ENCODE peak calls at places on chromosomes 13 and 19, in ten cellular contexts. One of them, this sample, is unnamed.

GRCh38 chr13:50129923-50130685 is 114.9 kb downstream of the KCNRG start:
- DNase-seq in left cardiac atrium: peak; percentile 50
- DNase-seq in fibroblast of pulmonary artery: peak; percentile 31
- DNase-seq in hepatocyte: peak; percentile 42
- DNase-seq in MV-4-11: no peak
- DNase-seq in cardiac fibroblast: peak; percentile 59
- DNase-seq in choroid plexus epithelial cell: peak; percentile 5
- DNase-seq in COR-L47: no peak
- DNase-seq in left ventricle myocardium superior: peak; percentile 66
- DNase-seq in stimulated activated CD4-positive, alpha-beta T cell treated with anti-CD3 and anti-CD28 coated beads, Interleukin-1b, Interleukin-23, amount 100 ng/mL, for 24 hours: no peak
- DNase-seq in this sample: peak; percentile 53

GRCh38 chr19:17121736-17122293 is 46.2 kb downstream of the MYO9B start:
- DNase-seq in left cardiac atrium: no peak
- DNase-seq in fibroblast of pulmonary artery: peak; percentile 66
- DNase-seq in hepatocyte: no peak
- DNase-seq in MV-4-11: peak; percentile 50
- DNase-seq in cardiac fibroblast: peak; percentile 86
- DNase-seq in choroid plexus epithelial cell: peak; percentile 30
- DNase-seq in COR-L47: no peak
- DNase-seq in left ventricle myocardium superior: no peak
- DNase-seq in stimulated activated CD4-positive, alpha-beta T cell treated with anti-CD3 and anti-CD28 coated beads, Interleukin-1b, Interleukin-23, amount 100 ng/mL, for 24 hours: no peak
- DNase-seq in this sample: peak; percentile 91

GRCh38 chr19:29878973-29879654 is 62.9 kb upstream of the URI1 start:
- DNase-seq in left cardiac atrium: no peak
- DNase-seq in fibroblast of pulmonary artery: peak; percentile 10
- DNase-seq in hepatocyte: no peak
- DNase-seq in MV-4-11: peak; percentile 34
- DNase-seq in cardiac fibroblast: peak; percentile 23
- DNase-seq in choroid plexus epithelial cell: peak; percentile 20
- DNase-seq in COR-L47: no peak
- DNase-seq in left ventricle myocardium superior: no peak
- DNase-seq in stimulated activated CD4-positive, alpha-beta T cell treated with anti-CD3 and anti-CD28 coated beads, Interleukin-1b, Interleukin-23, amount 100 ng/mL, for 24 hours: no peak
- DNase-seq in this sample: peak; percentile 88

GRCh38 chr19:40461669-40462221 is 3.8 kb downstream of the BLVRB start:
- DNase-seq in left cardiac atrium: peak; percentile 39
- DNase-seq in fibroblast of pulmonary artery: no peak
- DNase-seq in hepatocyte: no peak
- DNase-seq in MV-4-11: peak; percentile 93
- DNase-seq in cardiac fibroblast: no peak
- DNase-seq in choroid plexus epithelial cell: no peak
- DNase-seq in COR-L47: no peak
- DNase-seq in left ventricle myocardium superior: peak; percentile 59
- DNase-seq in stimulated activated CD4-positive, alpha-beta T cell treated with anti-CD3 and anti-CD28 coated beads, Interleukin-1b, Interleukin-23, amount 100 ng/mL, for 24 hours: no peak
- DNase-seq in this sample: no peak

GRCh38 chr13:34152409-34152808 is 334.5 kb downstream of the RFC3 start:
- DNase-seq in left cardiac atrium: no peak
- DNase-seq in fibroblast of pulmonary artery: peak; percentile 10
- DNase-seq in hepatocyte: no peak
- DNase-seq in MV-4-11: no peak
- DNase-seq in cardiac fibroblast: no peak
- DNase-seq in choroid plexus epithelial cell: no peak
- DNase-seq in COR-L47: no peak
- DNase-seq in left ventricle myocardium superior: no peak
- DNase-seq in stimulated activated CD4-positive, alpha-beta T cell treated with anti-CD3 and anti-CD28 coated beads, Interleukin-1b, Interleukin-23, amount 100 ng/mL, for 24 hours: no peak
- DNase-seq in this sample: no peak

GRCh38 chr13:94351292-94352000 is 128.0 kb downstream of the DCT start:
- DNase-seq in left cardiac atrium: no peak
- DNase-seq in fibroblast of pulmonary artery: peak; percentile 29
- DNase-seq in hepatocyte: no peak
- DNase-seq in MV-4-11: peak; percentile 42
- DNase-seq in cardiac fibroblast: peak; percentile 54
- DNase-seq in choroid plexus epithelial cell: peak; percentile 79
- DNase-seq in COR-L47: no peak
- DNase-seq in left ventricle myocardium superior: no peak
- DNase-seq in stimulated activated CD4-positive, alpha-beta T cell treated with anti-CD3 and anti-CD28 coated beads, Interleukin-1b, Interleukin-23, amount 100 ng/mL, for 24 hours: no peak
- DNase-seq in this sample: peak; percentile 41

GRCh38 chr19:35346193-35347052 is 1.3 kb upstream of the FFAR1 start:
- DNase-seq in left cardiac atrium: no peak
- DNase-seq in fibroblast of pulmonary artery: no peak
- DNase-seq in hepatocyte: no peak
- DNase-seq in MV-4-11: peak; percentile 15
- DNase-seq in cardiac fibroblast: no peak
- DNase-seq in choroid plexus epithelial cell: no peak
- DNase-seq in COR-L47: no peak
- DNase-seq in left ventricle myocardium superior: no peak
- DNase-seq in stimulated activated CD4-positive, alpha-beta T cell treated with anti-CD3 and anti-CD28 coated beads, Interleukin-1b, Interleukin-23, amount 100 ng/mL, for 24 hours: peak; percentile 42
- DNase-seq in this sample: no peak

GRCh38 chr19:55623130-55623868 is 1.1 kb downstream of the ZNF784 start:
- DNase-seq in left cardiac atrium: no peak
- DNase-seq in fibroblast of pulmonary artery: no peak
- DNase-seq in hepatocyte: no peak
- DNase-seq in MV-4-11: no peak
- DNase-seq in cardiac fibroblast: no peak
- DNase-seq in choroid plexus epithelial cell: no peak
- DNase-seq in COR-L47: no peak
- DNase-seq in left ventricle myocardium superior: no peak
- DNase-seq in stimulated activated CD4-positive, alpha-beta T cell treated with anti-CD3 and anti-CD28 coated beads, Interleukin-1b, Interleukin-23, amount 100 ng/mL, for 24 hours: no peak
- DNase-seq in this sample: no peak

GRCh38 chr13:105762096-105762495 is 773.4 kb downstream of the EFNB2 start:
- DNase-seq in left cardiac atrium: no peak
- DNase-seq in fibroblast of pulmonary artery: no peak
- DNase-seq in hepatocyte: no peak
- DNase-seq in MV-4-11: no peak
- DNase-seq in cardiac fibroblast: no peak
- DNase-seq in choroid plexus epithelial cell: no peak
- DNase-seq in COR-L47: no peak
- DNase-seq in left ventricle myocardium superior: no peak
- DNase-seq in stimulated activated CD4-positive, alpha-beta T cell treated with anti-CD3 and anti-CD28 coated beads, Interleukin-1b, Interleukin-23, amount 100 ng/mL, for 24 hours: no peak
- DNase-seq in this sample: no peak

GRCh38 chr19:1527650-1528309 is 3.9 kb downstream of the PLK5 start:
- DNase-seq in left cardiac atrium: no peak
- DNase-seq in fibroblast of pulmonary artery: no peak
- DNase-seq in hepatocyte: peak; percentile 3
- DNase-seq in MV-4-11: no peak
- DNase-seq in cardiac fibroblast: no peak
- DNase-seq in choroid plexus epithelial cell: no peak
- DNase-seq in COR-L47: no peak
- DNase-seq in left ventricle myocardium superior: no peak
- DNase-seq in stimulated activated CD4-positive, alpha-beta T cell treated with anti-CD3 and anti-CD28 coated beads, Interleukin-1b, Interleukin-23, amount 100 ng/mL, for 24 hours: no peak
- DNase-seq in this sample: no peak

GRCh38 chr13:113796211-113796875 is 37.3 kb downstream of the TMEM255B start:
- DNase-seq in left cardiac atrium: no peak
- DNase-seq in fibroblast of pulmonary artery: no peak
- DNase-seq in hepatocyte: no peak
- DNase-seq in MV-4-11: no peak
- DNase-seq in cardiac fibroblast: no peak
- DNase-seq in choroid plexus epithelial cell: no peak
- DNase-seq in COR-L47: no peak
- DNase-seq in left ventricle myocardium superior: peak; percentile 12
- DNase-seq in stimulated activated CD4-positive, alpha-beta T cell treated with anti-CD3 and anti-CD28 coated beads, Interleukin-1b, Interleukin-23, amount 100 ng/mL, for 24 hours: no peak
- DNase-seq in this sample: no peak

GRCh38 chr19:33767898-33768413 is 28.7 kb upstream of the KCTD15 start:
- DNase-seq in left cardiac atrium: no peak
- DNase-seq in fibroblast of pulmonary artery: peak; percentile 30
- DNase-seq in hepatocyte: peak; percentile 80
- DNase-seq in MV-4-11: peak; percentile 26
- DNase-seq in cardiac fibroblast: peak; percentile 24
- DNase-seq in choroid plexus epithelial cell: peak; percentile 31
- DNase-seq in COR-L47: no peak
- DNase-seq in left ventricle myocardium superior: no peak
- DNase-seq in stimulated activated CD4-positive, alpha-beta T cell treated with anti-CD3 and anti-CD28 coated beads, Interleukin-1b, Interleukin-23, amount 100 ng/mL, for 24 hours: no peak
- DNase-seq in this sample: peak; percentile 26

GRCh38 chr13:98411617-98412310 is 165.1 kb downstream of the STK24 start:
- DNase-seq in left cardiac atrium: no peak
- DNase-seq in fibroblast of pulmonary artery: no peak
- DNase-seq in hepatocyte: no peak
- DNase-seq in MV-4-11: peak; percentile 47
- DNase-seq in cardiac fibroblast: no peak
- DNase-seq in choroid plexus epithelial cell: peak; percentile 56
- DNase-seq in COR-L47: no peak
- DNase-seq in left ventricle myocardium superior: peak; percentile 51
- DNase-seq in stimulated activated CD4-positive, alpha-beta T cell treated with anti-CD3 and anti-CD28 coated beads, Interleukin-1b, Interleukin-23, amount 100 ng/mL, for 24 hours: no peak
- DNase-seq in this sample: no peak

GRCh38 chr13:74571811-74572210 is 437.6 kb upstream of the KLF12 start:
- DNase-seq in left cardiac atrium: no peak
- DNase-seq in fibroblast of pulmonary artery: no peak
- DNase-seq in hepatocyte: no peak
- DNase-seq in MV-4-11: no peak
- DNase-seq in cardiac fibroblast: no peak
- DNase-seq in choroid plexus epithelial cell: no peak
- DNase-seq in COR-L47: no peak
- DNase-seq in left ventricle myocardium superior: no peak
- DNase-seq in stimulated activated CD4-positive, alpha-beta T cell treated with anti-CD3 and anti-CD28 coated beads, Interleukin-1b, Interleukin-23, amount 100 ng/mL, for 24 hours: no peak
- DNase-seq in this sample: no peak

GRCh38 chr13:23428183-23428528 is 5.3 kb downstream of the SACS start:
- DNase-seq in left cardiac atrium: no peak
- DNase-seq in fibroblast of pulmonary artery: peak; percentile 59
- DNase-seq in hepatocyte: no peak
- DNase-seq in MV-4-11: no peak
- DNase-seq in cardiac fibroblast: peak; percentile 42
- DNase-seq in choroid plexus epithelial cell: peak; percentile 30
- DNase-seq in COR-L47: no peak
- DNase-seq in left ventricle myocardium superior: no peak
- DNase-seq in stimulated activated CD4-positive, alpha-beta T cell treated with anti-CD3 and anti-CD28 coated beads, Interleukin-1b, Interleukin-23, amount 100 ng/mL, for 24 hours: no peak
- DNase-seq in this sample: peak; percentile 42

GRCh38 chr13:99830931-99831330 is 140.6 kb downstream of the ZIC5 start:
- DNase-seq in left cardiac atrium: no peak
- DNase-seq in fibroblast of pulmonary artery: no peak
- DNase-seq in hepatocyte: no peak
- DNase-seq in MV-4-11: no peak
- DNase-seq in cardiac fibroblast: no peak
- DNase-seq in choroid plexus epithelial cell: peak; percentile 4
- DNase-seq in COR-L47: no peak
- DNase-seq in left ventricle myocardium superior: no peak
- DNase-seq in stimulated activated CD4-positive, alpha-beta T cell treated with anti-CD3 and anti-CD28 coated beads, Interleukin-1b, Interleukin-23, amount 100 ng/mL, for 24 hours: no peak
- DNase-seq in this sample: no peak

GRCh38 chr13:95754069-95754468 is 77.1 kb downstream of the DNAJC3 start:
- DNase-seq in left cardiac atrium: no peak
- DNase-seq in fibroblast of pulmonary artery: no peak
- DNase-seq in hepatocyte: no peak
- DNase-seq in MV-4-11: peak; percentile 72
- DNase-seq in cardiac fibroblast: peak; percentile 9
- DNase-seq in choroid plexus epithelial cell: no peak
- DNase-seq in COR-L47: no peak
- DNase-seq in left ventricle myocardium superior: no peak
- DNase-seq in stimulated activated CD4-positive, alpha-beta T cell treated with anti-CD3 and anti-CD28 coated beads, Interleukin-1b, Interleukin-23, amount 100 ng/mL, for 24 hours: no peak
- DNase-seq in this sample: no peak

GRCh38 chr19:51368366-51369282 is at the start of gene CLDND2:
- DNase-seq in left cardiac atrium: no peak
- DNase-seq in fibroblast of pulmonary artery: no peak
- DNase-seq in hepatocyte: no peak
- DNase-seq in MV-4-11: peak; percentile 27
- DNase-seq in cardiac fibroblast: no peak
- DNase-seq in choroid plexus epithelial cell: no peak
- DNase-seq in COR-L47: no peak
- DNase-seq in left ventricle myocardium superior: no peak
- DNase-seq in stimulated activated CD4-positive, alpha-beta T cell treated with anti-CD3 and anti-CD28 coated beads, Interleukin-1b, Interleukin-23, amount 100 ng/mL, for 24 hours: no peak
- DNase-seq in this sample: peak; percentile 16

GRCh38 chr13:50241479-50241878 is 226.2 kb downstream of the KCNRG start:
- DNase-seq in left cardiac atrium: no peak
- DNase-seq in fibroblast of pulmonary artery: peak; percentile 3
- DNase-seq in hepatocyte: no peak
- DNase-seq in MV-4-11: no peak
- DNase-seq in cardiac fibroblast: no peak
- DNase-seq in choroid plexus epithelial cell: peak; percentile 85
- DNase-seq in COR-L47: no peak
- DNase-seq in left ventricle myocardium superior: no peak
- DNase-seq in stimulated activated CD4-positive, alpha-beta T cell treated with anti-CD3 and anti-CD28 coated beads, Interleukin-1b, Interleukin-23, amount 100 ng/mL, for 24 hours: no peak
- DNase-seq in this sample: no peak

GRCh38 chr13:66425741-66426140 is 804.4 kb downstream of the PCDH9 start:
- DNase-seq in left cardiac atrium: no peak
- DNase-seq in fibroblast of pulmonary artery: peak; percentile 25
- DNase-seq in hepatocyte: no peak
- DNase-seq in MV-4-11: no peak
- DNase-seq in cardiac fibroblast: no peak
- DNase-seq in choroid plexus epithelial cell: peak; percentile 44
- DNase-seq in COR-L47: no peak
- DNase-seq in left ventricle myocardium superior: no peak
- DNase-seq in stimulated activated CD4-positive, alpha-beta T cell treated with anti-CD3 and anti-CD28 coated beads, Interleukin-1b, Interleukin-23, amount 100 ng/mL, for 24 hours: no peak
- DNase-seq in this sample: no peak

GRCh38 chr13:25796474-25796873 is 255.3 kb downstream of the SHISA2 start:
- DNase-seq in left cardiac atrium: no peak
- DNase-seq in fibroblast of pulmonary artery: no peak
- DNase-seq in hepatocyte: no peak
- DNase-seq in MV-4-11: no peak
- DNase-seq in cardiac fibroblast: no peak
- DNase-seq in choroid plexus epithelial cell: peak; percentile 48
- DNase-seq in COR-L47: no peak
- DNase-seq in left ventricle myocardium superior: no peak
- DNase-seq in stimulated activated CD4-positive, alpha-beta T cell treated with anti-CD3 and anti-CD28 coated beads, Interleukin-1b, Interleukin-23, amount 100 ng/mL, for 24 hours: no peak
- DNase-seq in this sample: no peak

GRCh38 chr19:50565984-50566903 is 2.0 kb downstream of the LRRC4B start:
- DNase-seq in left cardiac atrium: no peak
- DNase-seq in fibroblast of pulmonary artery: no peak
- DNase-seq in hepatocyte: peak; percentile 45
- DNase-seq in MV-4-11: no peak
- DNase-seq in cardiac fibroblast: no peak
- DNase-seq in choroid plexus epithelial cell: no peak
- DNase-seq in COR-L47: no peak
- DNase-seq in left ventricle myocardium superior: no peak
- DNase-seq in stimulated activated CD4-positive, alpha-beta T cell treated with anti-CD3 and anti-CD28 coated beads, Interleukin-1b, Interleukin-23, amount 100 ng/mL, for 24 hours: no peak
- DNase-seq in this sample: no peak

This sample was measured in RPMI7951.